ENCODE peak calls at places on chromosomes 11 and 22, in eight cellular contexts. J is IMR-90, Q is dorsolateral prefrontal cortex, C is right cardiac atrium, T is WERI-Rb-1, V is A549, G is psoas muscle, K is PC-3. Y is an unnamed sample.

GRCh38 chr11:107844041-107844440 is 14.5 kb downstream of the SLC35F2 start:
- DNase-seq in J (peak), Q (no peak), C (no peak), T (no peak), V (no peak), G (no peak), K (peak), Y (no peak)

GRCh38 chr11:35555238-35555887 is 29.9 kb upstream of the PAMR1 start:
- DNase-seq in J (peak), Q (no peak), C (no peak), T (no peak), V (no peak), G (no peak), K (no peak), Y (no peak)

GRCh38 chr11:48109046-48109666 is 107.5 kb upstream of the OR4B1 start:
- DNase-seq in J (peak), Q (no peak), C (no peak), T (peak), V (peak), G (no peak), K (peak), Y (no peak)

GRCh38 chr11:35626511-35626910 is 8.3 kb downstream of the FJX1 start:
- DNase-seq in J (no peak), Q (no peak), C (no peak), T (no peak), V (no peak), G (no peak), K (no peak), Y (no peak)

GRCh38 chr11:31870609-31871309 is 59.6 kb upstream of the PAX6 start:
- DNase-seq in J (peak), Q (peak), C (peak), T (peak), V (peak), G (peak), K (peak), Y (peak)

GRCh38 chr11:1628506-1629325 is 859 bp upstream of the KRTAP5-5 start:
- DNase-seq in J (peak), Q (peak), C (peak), T (peak), V (peak), G (peak), K (peak), Y (no peak)

GRCh38 chr22:27972732-27973698 is 54.0 kb upstream of the PITPNB start:
- DNase-seq in J (peak), Q (no peak), C (no peak), T (no peak), V (no peak), G (no peak), K (peak), Y (no peak)

GRCh38 chr11:2258501-2259465 is 11.6 kb downstream of the ASCL2 start:
- DNase-seq in J (no peak), Q (peak), C (peak), T (no peak), V (no peak), G (peak), K (no peak), Y (no peak)

GRCh38 chr11:134226806-134227325 is 2.4 kb downstream of the VPS26B start:
- DNase-seq in J (peak), Q (no peak), C (no peak), T (no peak), V (no peak), G (no peak), K (no peak), Y (no peak)

GRCh38 chr11:114257621-114258558 is 38.3 kb upstream of the NNMT start:
- DNase-seq in J (no peak), Q (peak), C (peak), T (peak), V (no peak), G (peak), K (no peak), Y (no peak)

GRCh38 chr22:19045094-19045493 is 77.1 kb downstream of the DGCR2 start:
- DNase-seq in J (peak), Q (no peak), C (no peak), T (no peak), V (no peak), G (no peak), K (no peak), Y (no peak)

GRCh38 chr11:46902694-46903093 is 15.7 kb downstream of the LRP4 start:
- DNase-seq in J (no peak), Q (no peak), C (no peak), T (no peak), V (no peak), G (no peak), K (no peak), Y (no peak)

DNA sequence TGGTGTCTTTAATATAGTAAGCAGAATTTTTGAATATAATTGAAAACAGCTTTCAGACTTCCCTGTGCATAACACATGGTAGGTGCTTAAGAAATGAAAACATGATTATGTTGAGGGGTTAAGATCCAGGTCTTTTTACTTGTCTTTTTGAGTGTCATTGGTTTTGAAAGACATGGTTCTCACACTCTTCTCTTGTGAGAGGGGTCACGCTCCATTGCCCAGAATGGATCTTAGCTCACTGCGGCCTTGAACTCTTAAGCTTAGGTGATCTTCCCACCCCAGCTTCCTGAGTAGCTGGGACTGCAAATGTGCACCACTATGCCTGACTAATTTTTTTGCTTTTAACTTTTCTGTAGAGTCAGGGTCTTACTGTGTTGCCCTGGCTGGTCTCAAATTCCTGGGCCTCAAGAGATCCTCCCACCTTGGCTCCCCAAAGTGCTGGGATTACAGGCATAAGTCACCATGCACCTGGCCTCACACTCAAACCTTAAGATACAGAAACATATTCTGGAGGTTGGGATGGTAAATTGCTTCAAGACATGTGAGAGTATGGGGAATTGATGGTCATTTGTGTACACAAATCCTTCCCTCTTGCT is 1.4 kb downstream of the SPCS2 start:
- DNase-seq in J (no peak), Q (no peak), C (no peak), T (peak), V (no peak), G (no peak), K (no peak), Y (no peak)
- H3K27ac ChIP-seq in J (no peak), Q (no peak), C (no peak), T (peak), V (peak), G (peak), K (no peak), Y (no peak)

GRCh38 chr11:33257160-33257896 is at the start of gene HIPK3:
- DNase-seq in J (peak), Q (peak), C (peak), T (peak), V (peak), G (peak), K (peak), Y (no peak)

GRCh38 chr11:33258631-33259184 is 1.5 kb downstream of the HIPK3 start:
- DNase-seq in J (peak), Q (no peak), C (no peak), T (no peak), V (no peak), G (no peak), K (peak), Y (no peak)

GRCh38 chr11:33257897-33258630 is 883 bp downstream of the HIPK3 start:
- DNase-seq in J (peak), Q (peak), C (peak), T (peak), V (peak), G (peak), K (peak), Y (peak)

GRCh38 chr11:33262016-33262638 is 4.9 kb downstream of the HIPK3 start:
- DNase-seq in J (peak), Q (no peak), C (no peak), T (no peak), V (no peak), G (no peak), K (peak), Y (no peak)

DNA sequence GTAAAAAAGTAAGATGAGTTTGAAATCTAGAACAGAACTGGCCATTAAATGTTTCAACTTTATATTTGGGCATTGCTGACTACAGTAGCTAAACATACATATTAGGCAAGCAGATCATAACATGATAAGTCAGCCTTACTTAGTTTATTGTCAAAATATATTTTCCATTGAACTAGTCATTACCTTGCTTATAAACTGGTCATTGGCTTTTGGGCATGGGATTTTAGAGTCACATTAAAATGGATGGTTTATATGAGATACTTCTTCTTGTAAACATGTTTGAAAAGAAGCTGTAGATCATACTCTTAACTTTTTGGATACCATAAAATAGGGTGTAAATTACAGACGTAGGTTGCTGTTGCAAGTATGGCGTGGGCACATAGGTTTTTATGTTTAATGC is 2.7 kb downstream of the HIPK3 start:
- DNase-seq in J (peak), Q (no peak), C (no peak), T (no peak), V (no peak), G (no peak), K (no peak), Y (no peak)
- H3K4me3 ChIP-seq in J (peak), Q (peak), C (peak), T (no peak), V (peak), G (peak), K (peak), Y (peak)

GRCh38 chr22:49928571-49929552 is 10.4 kb downstream of the CRELD2 start:
- DNase-seq in J (no peak), Q (no peak), C (no peak), T (no peak), V (no peak), G (no peak), K (no peak), Y (no peak)

GRCh38 chr22:49930596-49931412 is 12.4 kb downstream of the CRELD2 start:
- DNase-seq in J (peak), Q (peak), C (peak), T (peak), V (no peak), G (peak), K (peak), Y (no peak)

GRCh38 chr22:49930128-49930527 is 11.7 kb downstream of the CRELD2 start:
- DNase-seq in J (no peak), Q (no peak), C (no peak), T (no peak), V (no peak), G (no peak), K (no peak), Y (no peak)

GRCh38 chr22:49928185-49928495 is 9.7 kb downstream of the CRELD2 start:
- DNase-seq in J (no peak), Q (no peak), C (no peak), T (no peak), V (no peak), G (no peak), K (no peak), Y (no peak)

DNA sequence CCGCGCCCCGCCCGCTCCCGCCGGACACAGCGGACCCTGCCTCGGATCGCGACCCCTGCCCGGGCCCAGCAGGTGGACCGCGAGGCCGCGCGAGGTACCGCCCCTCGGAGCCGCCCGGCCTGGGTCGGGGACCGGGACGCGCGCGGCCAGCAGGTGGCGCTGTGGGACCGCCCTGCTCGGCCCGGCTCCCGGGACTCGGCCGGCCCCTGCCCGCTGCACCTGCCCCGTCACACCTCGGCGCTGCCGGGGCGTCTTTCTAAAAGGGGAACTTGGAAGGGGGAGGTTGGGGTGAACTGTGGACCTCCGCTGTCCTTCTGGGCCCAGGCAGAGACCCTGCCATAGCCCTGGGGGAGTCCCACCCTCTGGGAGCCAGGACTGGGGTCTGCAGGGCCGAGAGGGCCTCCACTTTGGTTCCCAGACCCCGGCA is 11.1 kb downstream of the CRELD2 start:
- DNase-seq in J (no peak), Q (peak), C (peak), T (peak), V (no peak), G (peak), K (peak), Y (no peak)
- H3K27ac ChIP-seq in J (no peak), Q (no peak), C (no peak), T (no peak), V (no peak), G (no peak), K (no peak), Y (no peak)

GRCh38 chr22:24207264-24208011 is 26.2 kb downstream of the SUSD2 start:
- DNase-seq in J (no peak), Q (no peak), C (no peak), T (no peak), V (no peak), G (no peak), K (no peak), Y (no peak)
- H3K4me3 ChIP-seq in J (no peak), Q (no peak), C (no peak), T (no peak), V (no peak), G (no peak), K (peak), Y (no peak)

GRCh38 chr11:88179141-88179540 is 3.9 kb upstream of the RAB38 start:
- DNase-seq in J (peak), Q (no peak), C (no peak), T (no peak), V (no peak), G (no peak), K (peak), Y (no peak)
- H3K27ac ChIP-seq in J (no peak), Q (no peak), C (no peak), T (no peak), V (no peak), G (no peak), K (peak), Y (no peak)

GRCh38 chr11:119417726-119418540 is 5.0 kb downstream of the THY1 start:
- DNase-seq in J (peak), Q (no peak), C (no peak), T (no peak), V (no peak), G (no peak), K (peak), Y (peak)
- H3K4me3 ChIP-seq in J (no peak), Q (no peak), C (no peak), T (no peak), V (no peak), G (no peak), K (no peak), Y (no peak)